ENCODE peak calls at places on chromosomes 16 and 17, in four cellular contexts. B is ELR; C is stimulated activated CD8-positive, alpha-beta memory T cell treated with anti-CD3 and anti-CD28 coated beads, Interleukin-4, amount 100 ng/mL, for 48 hours; R is myocyte. Z is an unnamed sample.

GRCh38 chr16:73170587-73170986 is 122.7 kb upstream of the ZFHX3 start:
- DNase-seq in C (no peak), R (no peak), B (no peak), Z (no peak)

GRCh38 chr16:84557504-84557903 is 53.0 kb upstream of the MEAK7 start:
- DNase-seq in R (no peak), B (no peak), C (no peak), Z (no peak)

GRCh38 chr17:81794509-81794908 is 9.4 kb upstream of the GCGR start:
- DNase-seq in B (peak), R (peak), C (no peak), Z (no peak)

GRCh38 chr17:8965394-8966168 is at the start of gene PIK3R5:
- DNase-seq in R (no peak), C (peak), B (no peak), Z (peak)

GRCh38 chr17:48995871-48996695 is 1.1 kb upstream of the IGF2BP1 start:
- DNase-seq in R (no peak), C (peak), B (peak), Z (no peak)

GRCh38 chr17:51439395-51440229 is 179.3 kb downstream of the UTP18 start:
- DNase-seq in C (no peak), B (peak), R (no peak), Z (no peak)

GRCh38 chr16:80366023-80366422 is 174.8 kb upstream of the DYNLRB2 start:
- DNase-seq in R (no peak), C (no peak), B (peak), Z (no peak)

GRCh38 chr17:43384476-43384862 is 14.3 kb upstream of the ARL4D start:
- DNase-seq in C (no peak), B (no peak), R (no peak), Z (no peak)

GRCh38 chr16:84825896-84826557 is 6.2 kb downstream of the CRISPLD2 start:
- DNase-seq in B (peak), R (no peak), C (no peak), Z (no peak)

GRCh38 chr17:35973333-35974260 is 7.7 kb downstream of the CCL16 start:
- DNase-seq in B (peak), C (no peak), R (no peak), Z (no peak)

GRCh38 chr17:12618557-12618956 is 47.1 kb upstream of the MYOCD start:
- DNase-seq in C (no peak), R (no peak), B (peak), Z (no peak)

GRCh38 chr17:42792545-42792944 is 6.0 kb downstream of the COA3 start:
- DNase-seq in R (no peak), C (no peak), B (no peak), Z (no peak)

GRCh38 chr17:64418506-64419339 is 28.1 kb upstream of the PECAM1 start:
- DNase-seq in R (peak), C (no peak), B (peak), Z (no peak)

GRCh38 chr16:81488687-81489411 is 44.2 kb downstream of the CMIP start:
- DNase-seq in R (no peak), B (no peak), C (no peak), Z (no peak)

GRCh38 chr16:80174416-80174815 is 366.4 kb upstream of the DYNLRB2 start:
- DNase-seq in C (no peak), B (peak), R (peak), Z (no peak)

GRCh38 chr17:49227436-49228261 is 2.9 kb downstream of the PHOSPHO1 start:
- DNase-seq in B (peak), R (peak), C (peak), Z (peak)

GRCh38 chr16:787978-788398 is at the start of gene RPUSD1:
- DNase-seq in B (no peak), C (no peak), R (no peak), Z (no peak)

GRCh38 chr17:74528491-74529199 is 2.6 kb downstream of the CD300LB start:
- DNase-seq in R (no peak), B (no peak), C (no peak), Z (no peak)

GRCh38 chr17:1031711-1032110 is 34.8 kb downstream of the TIMM22 start:
- DNase-seq in R (no peak), C (no peak), B (no peak), Z (no peak)

GRCh38 chr17:77266891-77267341 is 126.1 kb downstream of the SEC14L1 start:
- DNase-seq in B (peak), R (no peak), C (no peak), Z (peak)

Z was measured in activated CD8-positive, alpha-beta T cell treated with anti-CD3 and anti-CD28 coated beads for 36 hours.